ENCODE peak calls at places on chromosomes 11 and 22, in six cellular contexts. N, W, X, T, F and J are unnamed samples.

GRCh38 chr22:46057206-46057605 is 80.2 kb upstream of the WNT7B start:
- DNase-seq in W (no peak), N (no peak), T (peak), F (no peak), X (no peak), J (peak)

GRCh38 chr22:31019276-31019930 is 50.3 kb downstream of the TUG1 start:
- DNase-seq in X (no peak), W (no peak), F (no peak), N (no peak), T (no peak), J (no peak)

GRCh38 chr11:83819936-83820549 is 533.9 kb upstream of the CCDC90B start:
- DNase-seq in N (peak), W (no peak), F (no peak), X (no peak), T (peak), J (peak)

GRCh38 chr11:19947521-19948114 is 212.7 kb downstream of the DBX1 start:
- DNase-seq in F (no peak), T (no peak), W (no peak), N (no peak), X (no peak), J (no peak)

GRCh38 chr11:65013130-65013691 is 749 bp upstream of the ARL2 start:
- DNase-seq in F (no peak), X (peak), N (no peak), W (peak), T (no peak), J (peak)

GRCh38 chr11:125233736-125234275 is 69.3 kb downstream of the PKNOX2 start:
- DNase-seq in N (no peak), W (no peak), F (no peak), T (no peak), X (no peak), J (peak)

GRCh38 chr11:66050581-66051231 is 1.5 kb upstream of the SF3B2 start:
- DNase-seq in T (no peak), F (no peak), X (no peak), N (no peak), W (no peak), J (no peak)

GRCh38 chr11:2074266-2074825 is 64.8 kb downstream of the IGF2 start:
- DNase-seq in X (no peak), W (no peak), F (no peak), N (no peak), T (no peak), J (no peak)

GRCh38 chr11:93279911-93280347 is 50.6 kb upstream of the DEUP1 start:
- DNase-seq in N (peak), T (no peak), W (no peak), F (no peak), X (no peak), J (no peak)

GRCh38 chr11:116984186-116984585 is 114.0 kb downstream of the SIK3 start:
- DNase-seq in X (no peak), N (no peak), F (no peak), W (no peak), T (no peak), J (no peak)

GRCh38 chr22:47194476-47195155 is 432.2 kb downstream of the TBC1D22A start:
- DNase-seq in N (no peak), X (no peak), T (no peak), W (no peak), F (no peak), J (no peak)

GRCh38 chr11:127042445-127042844 is 41.9 kb upstream of the KIRREL3 start:
- DNase-seq in W (no peak), T (no peak), X (no peak), N (no peak), F (no peak), J (no peak)

GRCh38 chr22:32920032-32920628 is 118.6 kb downstream of the TIMP3 start:
- DNase-seq in F (no peak), N (no peak), T (no peak), X (no peak), W (no peak), J (no peak)

GRCh38 chr11:18844753-18845367 is 53.3 kb upstream of the PTPN5 start:
- DNase-seq in X (no peak), F (no peak), N (peak), W (no peak), T (peak), J (no peak)

GRCh38 chr22:22155607-22156006 is 89.0 kb upstream of the VPREB1 start:
- DNase-seq in X (no peak), W (no peak), T (no peak), F (no peak), N (no peak), J (no peak)

GRCh38 chr11:73429121-73429740 is 53.0 kb downstream of the RELT start:
- DNase-seq in F (no peak), X (no peak), T (no peak), N (no peak), W (no peak), J (no peak)

GRCh38 chr11:115869780-115870431 is 365.7 kb upstream of the CADM1 start:
- DNase-seq in T (peak), F (no peak), X (no peak), N (peak), W (no peak), J (no peak)

GRCh38 chr22:33520904-33521780 is 399.1 kb downstream of the LARGE1 start:
- DNase-seq in F (no peak), W (no peak), N (no peak), X (no peak), T (no peak), J (no peak)

GRCh38 chr11:119742263-119742861 is 13.4 kb upstream of the NECTIN1 start:
- DNase-seq in W (no peak), X (no peak), F (no peak), N (no peak), T (no peak), J (no peak)

GRCh38 chr11:129192150-129192549 is at the start of gene ARHGAP32:
- DNase-seq in X (no peak), F (no peak), W (no peak), T (peak), N (no peak), J (peak)